ENCODE peak calls at places on chromosomes 16 and 17, in eight cellular contexts. Y, N, H, Z, E, V, L and K are unnamed samples.

GRCh38 chr17:40427002-40427491 is 9.4 kb upstream of the TOP2A start:
- DNase-seq in Y (no peak), N (no peak), H (no peak), Z (peak; percentile 6), E (no peak), V (peak; percentile 19), L (no peak), K (no peak)

GRCh38 chr17:16521070-16521727 is 29.2 kb upstream of the LRRC75A start:
- DNase-seq in Y (peak; percentile 84), N (peak; percentile 41), H (peak; percentile 63), Z (peak; percentile 84), E (peak; percentile 68), V (peak; percentile 87), L (peak; percentile 80), K (peak; percentile 74)

GRCh38 chr17:79053251-79053925 is 21.2 kb upstream of the ENGASE start:
- DNase-seq in Y (no peak), N (no peak), H (no peak), Z (no peak), E (peak; percentile 40), V (no peak), L (peak; percentile 54), K (no peak)

GRCh38 chr17:44307387-44308186 is 814 bp upstream of the RUNDC3A start:
- DNase-seq in Y (peak; percentile 45), N (no peak), H (no peak), Z (no peak), E (no peak), V (no peak), L (peak; percentile 18), K (no peak)

GRCh38 chr16:77944631-77945030 is 77.7 kb upstream of the CLEC3A start:
- DNase-seq in Y (no peak), N (no peak), H (no peak), Z (no peak), E (no peak), V (no peak), L (no peak), K (no peak)

GRCh38 chr16:4593069-4593468 is 21.6 kb downstream of the UBALD1 start:
- DNase-seq in Y (no peak), N (no peak), H (no peak), Z (no peak), E (no peak), V (no peak), L (no peak), K (no peak)

GRCh38 chr16:4393243-4393606 is 21.6 kb downstream of the VASN start:
- DNase-seq in Y (no peak), N (no peak), H (peak; percentile 67), Z (no peak), E (peak; percentile 42), V (peak; percentile 79), L (peak; percentile 54), K (no peak)

GRCh38 chr17:69287168-69287567 is 39.8 kb downstream of the ABCA5 start:
- DNase-seq in Y (no peak), N (no peak), H (no peak), Z (no peak), E (no peak), V (no peak), L (peak; percentile 24), K (no peak)

DNA sequence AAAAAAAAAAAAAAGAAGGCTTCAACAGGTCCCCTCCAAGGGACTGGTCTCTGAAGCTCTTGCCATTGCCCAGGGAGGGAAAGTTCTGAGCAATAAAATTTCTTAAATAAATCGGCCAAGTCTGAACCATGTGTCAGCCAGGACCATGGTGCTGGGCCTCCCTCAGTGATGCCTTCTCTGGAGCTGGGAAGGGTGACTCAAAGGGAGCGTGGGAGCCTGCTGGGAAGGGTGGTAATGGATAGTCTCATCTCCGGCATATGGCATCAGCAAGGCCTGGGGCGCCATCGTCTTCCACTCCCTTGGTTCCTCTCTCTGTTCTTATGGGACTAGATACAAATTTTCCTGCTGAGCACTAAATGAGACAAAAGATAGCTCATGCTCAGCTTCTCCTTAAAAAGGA is 2.3 kb downstream of the VKORC1 start:
- DNase-seq in Y (no peak), N (no peak), H (no peak), Z (no peak), E (peak; percentile 25), V (no peak), L (peak; percentile 35), K (no peak)
- H3K27ac ChIP-seq in Y (no peak overlapping the region), N (no peak overlapping the region), H (no peak overlapping the region), Z (no peak overlapping the region), E (no peak overlapping the region), V (no peak overlapping the region), L (no peak overlapping the region), K (no peak overlapping the region)

GRCh38 chr17:8632087-8632486 is 1.6 kb upstream of the MYH10 start:
- DNase-seq in Y (no peak), N (no peak), H (no peak), Z (no peak), E (no peak), V (no peak), L (no peak), K (no peak)
- H3K4me3 ChIP-seq in Y (peak overlapping the region; percentile 97), N (no peak overlapping the region), H (no peak overlapping the region), Z (no peak overlapping the region), E (peak overlapping the region; percentile 81), V (no peak overlapping the region), L (no peak overlapping the region), K (no peak overlapping the region)

GRCh38 chr17:39169518-39169917 is 3.6 kb upstream of the ARL5C start:
- DNase-seq in Y (no peak), N (no peak), H (no peak), Z (no peak), E (no peak), V (no peak), L (no peak), K (no peak)
- H3K4me1 ChIP-seq in Y (peaks cover 24% of the 10 kb centered on the region), N (peaks cover 27% of the 10 kb centered on the region), H (peaks cover 9% of the 10 kb centered on the region), Z (no peaks in the 10 kb centered on the region), E (peaks cover 11% of the 10 kb centered on the region), V (peaks cover under 1% of the 10 kb centered on the region), L (no peaks in the 10 kb centered on the region), K (peaks cover 6% of the 10 kb centered on the region)

GRCh38 chr17:4747847-4748246 is 8.1 kb upstream of the CXCL16 start:
- DNase-seq in Y (no peak), N (no peak), H (peak; percentile 45), Z (no peak), E (no peak), V (no peak), L (no peak), K (no peak)
- H3K27ac ChIP-seq in Y (no peak overlapping the region), N (no peak overlapping the region), H (no peak overlapping the region), Z (no peak overlapping the region), E (no peak overlapping the region), V (no peak overlapping the region), L (no peak overlapping the region), K (no peak overlapping the region)

GRCh38 chr16:51637744-51638100 is 486.7 kb upstream of the SALL1 start:
- DNase-seq in Y (no peak), N (no peak), H (no peak), Z (no peak), E (no peak), V (no peak), L (peak; percentile 51), K (no peak)
- H3K4me3 ChIP-seq in Y (no peak overlapping the region), N (no peak overlapping the region), H (no peak overlapping the region), Z (no peak overlapping the region), E (no peak overlapping the region), V (no peak overlapping the region), L (no peak overlapping the region), K (no peak overlapping the region)

GRCh38 chr17:74514632-74515035 is 16.6 kb downstream of the CD300LB start:
- DNase-seq in Y (no peak), N (no peak), H (no peak), Z (no peak), E (no peak), V (no peak), L (no peak), K (peak; percentile 37)

GRCh38 chr17:74512624-74513084 is 18.6 kb downstream of the CD300LB start:
- DNase-seq in Y (no peak), N (no peak), H (no peak), Z (no peak), E (no peak), V (no peak), L (peak; percentile 87), K (no peak)

GRCh38 chr17:74516561-74516960 is 14.7 kb downstream of the CD300LB start:
- DNase-seq in Y (no peak), N (no peak), H (no peak), Z (no peak), E (no peak), V (no peak), L (no peak), K (no peak)

GRCh38 chr17:74513987-74514631 is 17.2 kb downstream of the CD300LB start:
- DNase-seq in Y (no peak), N (peak; percentile 30), H (no peak), Z (no peak), E (no peak), V (no peak), L (peak; percentile 74), K (no peak)

DNA sequence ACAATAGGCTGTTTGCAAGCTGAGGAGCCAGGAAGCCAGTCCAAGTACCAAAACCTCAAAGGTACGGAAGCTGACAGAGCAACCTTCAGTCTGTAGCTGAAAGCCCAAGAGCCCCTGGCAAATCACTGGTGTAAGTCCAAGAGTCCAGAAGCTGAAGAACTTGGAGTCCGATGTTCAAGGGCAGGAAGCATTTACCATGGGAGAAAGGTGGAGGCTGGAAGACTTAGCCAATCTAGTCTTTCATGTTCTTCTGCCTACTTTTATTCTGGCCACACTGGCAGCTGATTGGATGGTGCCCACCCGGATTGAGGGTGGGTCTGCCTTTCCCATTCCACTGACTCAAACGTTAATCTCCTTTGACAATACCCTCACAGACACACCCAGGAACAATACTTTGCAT is 15.3 kb downstream of the CD300LB start:
- DNase-seq in Y (no peak), N (no peak), H (no peak), Z (no peak), E (no peak), V (no peak), L (no peak), K (no peak)
- H3K4me1 ChIP-seq in Y (no peaks in the 10 kb centered on the region), N (no peaks in the 10 kb centered on the region), H (no peaks in the 10 kb centered on the region), Z (no peaks in the 10 kb centered on the region), E (peaks cover 17% of the 10 kb centered on the region), V (no peaks in the 10 kb centered on the region), L (no peaks in the 10 kb centered on the region), K (no peaks in the 10 kb centered on the region)